ENCODE peak calls at places on chromosome 11, in five cellular contexts. F is mammary epithelial cell; C is IMR-90; O is CD4-positive, alpha-beta memory T cell; V is upper lobe of right lung. G is an unnamed sample. For H3K4me1 and H3K27me3, the result is how much of the 10 kb centered on the place peaks cover.

GRCh38 chr11:121321614-121322243 is 29.2 kb downstream of the SC5D start:
- DNase-seq in F (peak), C (peak), O (peak), V (no peak), G (no peak)

GRCh38 chr11:66001941-66002647 is at the start of the genes BANF1 and EIF1AD:
- DNase-seq in F (peak), C (peak), O (peak), V (peak), G (peak)

GRCh38 chr11:26993965-26994446 is at the start of gene FIBIN:
- DNase-seq in F (peak), C (peak), O (no peak), V (no peak), G (no peak)

GRCh38 chr11:122556605-122557004 is 98.9 kb upstream of the UBASH3B start:
- DNase-seq in F (no peak), C (no peak), O (no peak), V (peak), G (no peak)

GRCh38 chr11:8342821-8343681 is 79.4 kb upstream of the LMO1 start:
- DNase-seq in F (peak), C (no peak), O (no peak), V (no peak), G (no peak)

GRCh38 chr11:291281-292210 is 2.6 kb downstream of the PGGHG start:
- DNase-seq in F (no peak), C (no peak), O (no peak), V (peak), G (no peak)

GRCh38 chr11:76624515-76625379 is 45.8 kb downstream of the LRRC32 start:
- DNase-seq in F (no peak), C (no peak), O (no peak), V (no peak), G (peak)

GRCh38 chr11:11960687-11961086 is 47.7 kb downstream of the DKK3 start:
- DNase-seq in F (no peak), C (no peak), O (peak), V (no peak), G (no peak)

GRCh38 chr11:113159967-113160621 is 154.3 kb upstream of the TTC12 start:
- DNase-seq in F (no peak), C (no peak), O (no peak), V (no peak), G (peak)

GRCh38 chr11:76806131-76806530 is 23.0 kb downstream of the TSKU start:
- DNase-seq in F (no peak), C (no peak), O (no peak), V (peak), G (peak)

GRCh38 chr11:66181632-66182345 is 86.7 kb upstream of the RAB1B start:
- DNase-seq in F (no peak), C (no peak), O (no peak), V (no peak), G (no peak)

GRCh38 chr11:65454696-65455456 is 32.3 kb downstream of the NEAT1 start:
- DNase-seq in F (peak), C (peak), O (peak), V (peak), G (peak)

GRCh38 chr11:23010790-23011340 is 150.6 kb upstream of the CCDC179 start:
- DNase-seq in F (no peak), C (no peak), O (no peak), V (no peak), G (no peak)

GRCh38 chr11:78564889-78565467 is 9.7 kb downstream of the NARS2 start:
- DNase-seq in F (no peak), C (no peak), O (no peak), V (no peak), G (no peak)

GRCh38 chr11:112724194-112724790 is 236.9 kb upstream of the NCAM1 start:
- DNase-seq in F (no peak), C (no peak), O (no peak), V (no peak), G (peak)

GRCh38 chr11:66870616-66871520 is 14.0 kb downstream of the LRFN4 start:
- DNase-seq in F (no peak), C (no peak), O (no peak), V (no peak), G (no peak)

GRCh38 chr11:125070699-125071254 is 7.7 kb downstream of the SLC37A2 start:
- DNase-seq in F (peak), C (peak), O (no peak), V (peak), G (peak)

GRCh38 chr11:128422576-128423370 is 164.6 kb downstream of the ETS1 start:
- DNase-seq in F (no peak), C (no peak), O (peak), V (no peak), G (no peak)
- H3K4me1 ChIP-seq in F (under half), C (under half), O (under half), V (under half), G (under half)

GRCh38 chr11:2874963-2875362 is 10.6 kb downstream of the CDKN1C start:
- DNase-seq in F (no peak), C (no peak), O (no peak), V (no peak), G (no peak)
- H3K27me3 ChIP-seq in F (under half), C (under half), O (under half), V (under half), G (under half)

GRCh38 chr11:62542111-62542745 is 4.4 kb downstream of the AHNAK start:
- DNase-seq in F (no peak), C (peak), O (no peak), V (no peak), G (no peak)

GRCh38 chr11:62542750-62543567 is 3.6 kb downstream of the AHNAK start:
- DNase-seq in F (peak), C (peak), O (peak), V (peak), G (peak)

GRCh38 chr11:62539238-62539925 is 7.2 kb downstream of the AHNAK start:
- DNase-seq in F (peak), C (peak), O (no peak), V (peak), G (peak)

GRCh38 chr11:62538470-62539237 is 8.0 kb downstream of the AHNAK start:
- DNase-seq in F (no peak), C (no peak), O (no peak), V (no peak), G (no peak)

DNA sequence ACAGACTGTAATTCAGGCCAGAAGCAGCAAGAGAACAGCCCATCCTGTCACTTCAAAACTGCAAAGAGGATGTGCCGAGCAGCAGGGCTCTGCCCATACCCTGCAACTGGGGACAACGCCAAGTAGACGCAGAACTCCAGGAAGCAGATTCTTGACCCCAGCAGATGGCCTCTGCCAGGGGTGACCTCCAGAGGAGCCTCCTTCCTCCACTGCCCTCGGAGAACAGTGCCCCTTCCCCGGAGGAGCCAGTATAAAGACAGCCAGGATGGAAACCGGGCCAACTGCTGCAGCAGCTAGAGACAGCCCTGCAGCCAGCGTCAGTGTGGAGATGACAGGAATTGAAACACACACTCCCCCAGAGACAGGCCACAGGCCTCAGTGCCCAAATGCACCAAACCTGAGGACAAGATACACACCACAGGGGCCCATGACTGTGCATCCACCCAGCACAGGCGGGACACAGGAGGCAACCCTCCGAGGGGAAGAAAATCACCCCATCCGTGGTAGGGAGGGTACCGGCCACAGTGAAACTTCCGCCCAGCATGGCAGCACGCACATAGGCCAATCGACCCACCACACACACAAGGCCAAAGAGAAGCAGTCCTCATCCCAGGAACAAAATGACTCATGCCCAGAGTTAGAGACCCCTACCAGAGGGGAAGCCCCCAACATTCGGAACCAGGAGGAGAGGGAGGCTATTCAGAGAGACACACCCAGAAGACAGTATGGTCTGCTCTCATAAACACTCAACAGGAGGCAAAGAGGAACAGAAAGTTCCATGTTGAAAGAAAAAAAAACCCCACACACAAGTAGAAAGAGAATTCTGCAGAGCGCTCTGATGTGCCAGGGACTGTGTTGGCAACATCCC is 5.6 kb downstream of the AHNAK start:
- DNase-seq in F (no peak), C (peak), O (no peak), V (no peak), G (no peak)
- H3K4me1 ChIP-seq in F (half or more), C (half or more), O (half or more), V (half or more), G (half or more)

DNA sequence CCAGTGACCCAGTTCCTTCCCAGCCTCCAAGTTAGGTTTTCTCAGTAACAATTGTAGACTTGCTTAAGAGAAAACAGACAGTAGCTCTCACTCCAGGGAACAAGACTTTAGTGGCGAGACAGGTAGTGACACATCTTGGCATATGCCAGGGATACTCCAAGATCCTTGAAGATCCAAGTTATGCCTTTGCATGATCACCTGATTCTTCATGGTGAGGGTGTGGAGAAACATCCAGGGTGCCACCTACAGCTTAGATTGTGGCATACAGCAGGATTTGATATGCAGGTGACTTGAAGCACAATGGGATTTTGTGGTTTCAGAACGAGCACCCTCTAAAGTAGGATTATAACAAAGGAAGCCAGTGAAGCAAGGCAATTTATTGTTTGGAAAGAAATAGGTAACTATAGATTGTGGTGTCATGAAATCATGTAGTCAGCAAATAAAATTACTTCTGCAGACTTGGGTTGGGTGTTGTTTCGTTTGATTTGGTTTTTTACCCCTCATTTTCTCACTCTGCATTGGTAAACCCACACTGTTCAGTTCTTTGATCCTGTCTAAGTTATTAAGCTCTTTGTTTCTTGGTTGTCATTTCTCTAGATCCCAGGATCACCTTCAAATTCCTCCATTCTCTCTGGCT is 9.2 kb downstream of the POU2AF3 start:
- DNase-seq in F (no peak), C (no peak), O (no peak), V (no peak), G (no peak)
- H3K27me3 ChIP-seq in F (under half), C (half or more), O (under half), V (under half), G (under half)

DNA sequence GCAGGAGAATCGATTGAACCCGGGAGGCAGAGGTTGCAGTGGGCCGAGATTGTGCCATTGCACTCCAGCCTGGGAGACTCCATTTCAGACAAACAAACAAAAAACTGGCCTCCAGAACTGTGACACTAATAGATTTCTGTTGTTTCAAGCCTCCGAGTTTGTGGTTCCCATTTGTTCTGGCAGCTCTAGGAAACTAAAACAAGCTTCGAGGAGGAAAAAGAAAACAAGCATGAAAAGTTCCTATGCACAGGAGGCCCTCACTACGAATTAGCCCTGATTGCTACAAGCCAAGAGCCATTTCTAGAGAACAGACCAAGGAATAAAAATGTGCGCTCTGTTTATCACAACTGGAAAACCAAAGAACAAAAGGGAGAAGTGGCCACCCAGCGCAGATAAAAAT is 47.8 kb upstream of the SHANK2 start:
- DNase-seq in F (no peak), C (no peak), O (no peak), V (no peak), G (peak)
- H3K4me1 ChIP-seq in F (under half), C (under half), O (under half), V (under half), G (under half)

GRCh38 chr11:69298778-69299461 is 5.0 kb downstream of the MYEOV start:
- DNase-seq in F (no peak), C (peak), O (no peak), V (peak), G (no peak)
- H3K27me3 ChIP-seq in F (under half), C (under half), O (under half), V (under half), G (under half)

DNA sequence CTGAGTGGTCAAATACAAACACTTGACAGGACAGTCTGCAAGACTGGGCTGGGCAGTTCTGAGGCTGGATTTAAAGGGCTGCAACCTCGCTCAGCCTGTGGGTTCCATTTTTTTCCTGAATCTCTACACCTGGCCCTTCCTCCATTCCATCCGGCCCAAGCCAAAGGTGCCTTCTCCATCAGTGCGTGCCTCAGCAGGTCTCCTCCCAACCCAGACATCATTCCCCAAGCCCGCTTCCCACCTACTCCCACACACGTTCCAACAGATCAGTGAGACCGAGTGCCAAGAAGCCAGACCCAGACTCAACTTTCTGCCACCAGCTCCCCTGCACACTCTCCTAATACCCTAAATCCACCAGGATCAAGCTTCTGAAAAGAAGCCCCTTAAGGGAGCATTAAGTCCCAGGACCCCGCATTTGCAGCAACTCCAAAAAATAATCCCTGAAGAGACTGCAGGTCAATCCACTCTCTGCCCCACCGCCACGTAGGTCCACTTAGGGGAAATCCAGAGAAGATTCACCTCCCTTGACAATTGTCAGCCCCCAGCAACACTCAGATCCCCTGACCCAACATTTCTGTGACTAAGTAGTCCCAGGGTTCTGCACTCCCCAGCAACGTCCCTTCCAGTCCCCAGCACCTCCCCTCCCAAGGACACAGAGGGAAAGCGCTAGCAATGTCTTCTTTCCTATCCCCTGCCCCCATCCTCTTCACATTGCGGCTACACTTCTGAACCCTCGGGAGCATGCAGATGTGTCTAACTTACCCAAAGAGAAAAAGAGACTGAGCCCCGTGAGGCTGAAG is 639 bp downstream of the SCN2B start:
- DNase-seq in F (no peak), C (no peak), O (no peak), V (no peak), G (no peak)
- H3K4me1 ChIP-seq in F (under half), C (under half), O (under half), V (under half), G (under half)

DNA sequence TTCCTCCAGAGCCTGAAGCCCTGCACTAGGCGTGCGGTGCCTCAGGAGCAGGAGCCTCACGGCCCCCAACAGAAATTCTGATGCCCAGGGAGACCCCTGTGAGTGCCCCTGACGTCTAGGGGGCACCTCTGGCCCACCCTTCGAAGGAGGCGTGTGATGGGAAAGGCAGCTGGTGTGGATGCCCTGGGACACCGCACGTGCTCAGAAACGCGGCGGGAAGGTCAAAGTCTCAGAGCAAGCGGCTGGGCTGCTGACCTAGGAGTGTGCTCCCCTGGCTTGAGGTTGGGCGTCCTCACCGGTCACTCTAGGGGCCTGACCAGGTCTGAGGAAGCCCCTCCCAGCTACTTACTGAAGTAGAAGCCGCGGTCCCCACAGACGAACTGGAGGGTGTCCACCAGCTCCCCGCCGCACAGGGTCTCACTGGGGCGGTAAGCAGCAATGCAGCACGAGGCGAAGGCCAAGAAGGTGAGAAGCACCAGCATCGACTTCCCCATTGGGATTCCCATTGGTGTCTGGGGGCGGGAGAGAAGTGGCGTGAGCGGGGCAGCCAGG is 4.1 kb downstream of the IGF2 start:
- DNase-seq in F (no peak), C (no peak), O (no peak), V (no peak), G (no peak)
- H3K27me3 ChIP-seq in F (under half), C (under half), O (under half), V (half or more), G (under half)

G was measured in vagina.